ENCODE peak calls at places on chromosome 20, in five cellular contexts. One of them, this sample, is unnamed.

GRCh38 chr20:59703046-59703445 is 98.7 kb downstream of the PHACTR3 start:
- DNase-seq in HCT116: no peak
- DNase-seq in heart left ventricle: no peak
- DNase-seq in PC-3: peak; percentile 31
- DNase-seq in effector memory CD4-positive, alpha-beta T cell: no peak
- DNase-seq in this sample: no peak

GRCh38 chr20:57173041-57173440 is 93.4 kb downstream of the BMP7 start:
- DNase-seq in PC-3: no peak
- DNase-seq in heart left ventricle: no peak
- DNase-seq in effector memory CD4-positive, alpha-beta T cell: no peak
- DNase-seq in HCT116: no peak
- DNase-seq in this sample: no peak

GRCh38 chr20:31606928-31607639 is 2.0 kb downstream of the ID1 start:
- DNase-seq in effector memory CD4-positive, alpha-beta T cell: no peak
- DNase-seq in PC-3: peak; percentile 59
- DNase-seq in heart left ventricle: peak; percentile 43
- DNase-seq in HCT116: peak; percentile 93
- DNase-seq in this sample: no peak

GRCh38 chr20:11891827-11892521 is 25.7 kb upstream of the BTBD3 start:
- DNase-seq in HCT116: peak; percentile 66
- DNase-seq in heart left ventricle: peak; percentile 75
- DNase-seq in PC-3: peak; percentile 87
- DNase-seq in effector memory CD4-positive, alpha-beta T cell: no peak
- DNase-seq in this sample: no peak

GRCh38 chr20:61799928-61800327 is 265.8 kb downstream of the TAF4 start:
- DNase-seq in PC-3: no peak
- DNase-seq in effector memory CD4-positive, alpha-beta T cell: no peak
- DNase-seq in heart left ventricle: no peak
- DNase-seq in HCT116: no peak
- DNase-seq in this sample: no peak

GRCh38 chr20:35953411-35954199 is 697 bp downstream of the SCAND1 start:
- DNase-seq in heart left ventricle: peak; percentile 49
- DNase-seq in effector memory CD4-positive, alpha-beta T cell: peak; percentile 61
- DNase-seq in HCT116: no peak
- DNase-seq in PC-3: peak; percentile 24
- DNase-seq in this sample: no peak

GRCh38 chr20:50357783-50358161 is 152.4 kb upstream of the PTPN1 start:
- DNase-seq in HCT116: no peak
- DNase-seq in effector memory CD4-positive, alpha-beta T cell: no peak
- DNase-seq in heart left ventricle: no peak
- DNase-seq in PC-3: no peak
- DNase-seq in this sample: no peak

GRCh38 chr20:49649672-49650071 is 64.0 kb downstream of the B4GALT5 start:
- DNase-seq in HCT116: no peak
- DNase-seq in PC-3: no peak
- DNase-seq in heart left ventricle: no peak
- DNase-seq in effector memory CD4-positive, alpha-beta T cell: no peak
- DNase-seq in this sample: no peak

GRCh38 chr20:59724457-59725366 is 120.4 kb downstream of the PHACTR3 start:
- DNase-seq in heart left ventricle: no peak
- DNase-seq in effector memory CD4-positive, alpha-beta T cell: no peak
- DNase-seq in PC-3: no peak
- DNase-seq in HCT116: no peak
- DNase-seq in this sample: no peak

GRCh38 chr20:45253260-45253659 is 1.1 kb downstream of the SLPI start:
- DNase-seq in heart left ventricle: no peak
- DNase-seq in HCT116: no peak
- DNase-seq in PC-3: peak; percentile 88
- DNase-seq in effector memory CD4-positive, alpha-beta T cell: no peak
- DNase-seq in this sample: no peak

GRCh38 chr20:47043076-47043475 is 148.4 kb downstream of the EYA2 start:
- DNase-seq in HCT116: no peak
- DNase-seq in heart left ventricle: no peak
- DNase-seq in PC-3: no peak
- DNase-seq in effector memory CD4-positive, alpha-beta T cell: no peak
- DNase-seq in this sample: no peak

GRCh38 chr20:36214684-36215256 is 21.5 kb upstream of the AAR2 start:
- DNase-seq in heart left ventricle: no peak
- DNase-seq in PC-3: peak; percentile 52
- DNase-seq in effector memory CD4-positive, alpha-beta T cell: no peak
- DNase-seq in HCT116: no peak
- DNase-seq in this sample: no peak

GRCh38 chr20:57013741-57014140 is 252.7 kb downstream of the BMP7 start:
- DNase-seq in PC-3: peak; percentile 60
- DNase-seq in HCT116: no peak
- DNase-seq in effector memory CD4-positive, alpha-beta T cell: no peak
- DNase-seq in heart left ventricle: no peak
- DNase-seq in this sample: no peak

GRCh38 chr20:46699651-46700359 is 9.6 kb upstream of the SLC2A10 start:
- DNase-seq in heart left ventricle: no peak
- DNase-seq in effector memory CD4-positive, alpha-beta T cell: no peak
- DNase-seq in HCT116: no peak
- DNase-seq in PC-3: peak; percentile 72
- DNase-seq in this sample: no peak

GRCh38 chr20:50470249-50470858 is 39.8 kb upstream of the PTPN1 start:
- DNase-seq in effector memory CD4-positive, alpha-beta T cell: no peak
- DNase-seq in PC-3: no peak
- DNase-seq in HCT116: no peak
- DNase-seq in heart left ventricle: no peak
- DNase-seq in this sample: no peak

GRCh38 chr20:47273591-47274235 is 82.8 kb downstream of the ZMYND8 start:
- DNase-seq in heart left ventricle: no peak
- DNase-seq in PC-3: no peak
- DNase-seq in effector memory CD4-positive, alpha-beta T cell: no peak
- DNase-seq in HCT116: no peak
- DNase-seq in this sample: no peak

GRCh38 chr20:10581823-10582222 is 92.0 kb downstream of the JAG1 start:
- DNase-seq in HCT116: no peak
- DNase-seq in PC-3: peak; percentile 92
- DNase-seq in heart left ventricle: no peak
- DNase-seq in effector memory CD4-positive, alpha-beta T cell: no peak
- DNase-seq in this sample: no peak

GRCh38 chr20:23668477-23668951 is 20.3 kb downstream of the CST4 start:
- DNase-seq in PC-3: peak; percentile 83
- DNase-seq in effector memory CD4-positive, alpha-beta T cell: no peak
- DNase-seq in heart left ventricle: peak; percentile 51
- DNase-seq in HCT116: peak; percentile 54
- DNase-seq in this sample: no peak

GRCh38 chr20:52410746-52411317 is 219.3 kb upstream of the ZFP64 start:
- DNase-seq in HCT116: no peak
- DNase-seq in PC-3: no peak
- DNase-seq in heart left ventricle: no peak
- DNase-seq in effector memory CD4-positive, alpha-beta T cell: no peak
- DNase-seq in this sample: no peak

GRCh38 chr20:1775117-1775516 is 117.5 kb upstream of the SIRPG start:
- DNase-seq in heart left ventricle: no peak
- DNase-seq in PC-3: peak; percentile 79
- DNase-seq in HCT116: no peak
- DNase-seq in effector memory CD4-positive, alpha-beta T cell: no peak
- DNase-seq in this sample: no peak

GRCh38 chr20:19129976-19130612 is 82.3 kb upstream of the SLC24A3 start:
- DNase-seq in PC-3: no peak
- DNase-seq in effector memory CD4-positive, alpha-beta T cell: no peak
- DNase-seq in heart left ventricle: no peak
- DNase-seq in HCT116: no peak
- DNase-seq in this sample: no peak

GRCh38 chr20:58287638-58288037 is 21.9 kb upstream of the RAB22A start:
- DNase-seq in heart left ventricle: no peak
- DNase-seq in effector memory CD4-positive, alpha-beta T cell: no peak
- DNase-seq in HCT116: no peak
- DNase-seq in PC-3: no peak
- DNase-seq in this sample: no peak

GRCh38 chr20:31661625-31662371 is 24.1 kb downstream of the COX4I2 start:
- DNase-seq in effector memory CD4-positive, alpha-beta T cell: peak; percentile 66
- DNase-seq in heart left ventricle: peak; percentile 86
- DNase-seq in HCT116: peak; percentile 40
- DNase-seq in PC-3: peak; percentile 68
- DNase-seq in this sample: peak; percentile 76

GRCh38 chr20:63124092-63124781 is 91.7 kb downstream of the YTHDF1 start:
- DNase-seq in effector memory CD4-positive, alpha-beta T cell: no peak
- DNase-seq in heart left ventricle: peak; percentile 7
- DNase-seq in PC-3: peak; percentile 95
- DNase-seq in HCT116: no peak
- DNase-seq in this sample: no peak
- H3K27ac ChIP-seq in effector memory CD4-positive, alpha-beta T cell: no peak overlapping the region
- H3K27ac ChIP-seq in heart left ventricle: no peak overlapping the region
- H3K27ac ChIP-seq in PC-3: peak overlapping the region; percentile 55
- H3K27ac ChIP-seq in HCT116: no peak overlapping the region
- H3K27ac ChIP-seq in this sample: no peak overlapping the region

GRCh38 chr20:25675161-25675560 is 21.5 kb downstream of the ZNF337 start:
- DNase-seq in heart left ventricle: no peak
- DNase-seq in effector memory CD4-positive, alpha-beta T cell: no peak
- DNase-seq in HCT116: no peak
- DNase-seq in PC-3: no peak
- DNase-seq in this sample: no peak

GRCh38 chr20:25676164-25676809 is 20.4 kb downstream of the ZNF337 start:
- DNase-seq in effector memory CD4-positive, alpha-beta T cell: no peak
- DNase-seq in HCT116: no peak
- DNase-seq in heart left ventricle: no peak
- DNase-seq in PC-3: peak; percentile 72
- DNase-seq in this sample: peak; percentile 2

GRCh38 chr20:25669826-25670422 is 26.7 kb downstream of the ZNF337 start:
- DNase-seq in HCT116: no peak
- DNase-seq in heart left ventricle: no peak
- DNase-seq in PC-3: peak; percentile 49
- DNase-seq in effector memory CD4-positive, alpha-beta T cell: no peak
- DNase-seq in this sample: no peak

GRCh38 chr20:25668446-25668845 is 28.2 kb downstream of the ZNF337 start:
- DNase-seq in PC-3: no peak
- DNase-seq in HCT116: no peak
- DNase-seq in effector memory CD4-positive, alpha-beta T cell: no peak
- DNase-seq in heart left ventricle: no peak
- DNase-seq in this sample: no peak

DNA sequence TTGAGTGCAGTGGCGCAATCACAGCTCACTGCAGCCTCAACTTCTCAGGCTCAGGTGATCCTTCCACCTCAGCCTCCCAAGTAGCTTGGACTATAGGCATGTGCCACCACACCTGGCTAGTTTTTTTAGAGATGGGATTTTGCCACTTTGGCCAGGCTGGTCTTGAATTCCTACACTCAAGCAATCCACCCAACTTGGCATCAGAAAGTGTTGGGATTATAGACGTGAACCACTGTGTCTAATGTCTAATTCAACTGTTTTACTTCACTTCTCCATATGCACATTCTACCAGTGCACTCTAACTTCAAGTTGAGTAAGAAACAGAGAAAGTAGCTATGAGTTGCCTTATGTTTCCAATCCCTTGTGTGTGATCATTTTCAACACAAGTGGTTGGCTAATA is 24.0 kb downstream of the ZNF337 start:
- DNase-seq in heart left ventricle: no peak
- DNase-seq in PC-3: no peak
- DNase-seq in HCT116: no peak
- DNase-seq in effector memory CD4-positive, alpha-beta T cell: no peak
- DNase-seq in this sample: no peak
- H3K27ac ChIP-seq in heart left ventricle: no peak overlapping the region
- H3K27ac ChIP-seq in PC-3: no peak overlapping the region
- H3K27ac ChIP-seq in HCT116: no peak overlapping the region
- H3K27ac ChIP-seq in effector memory CD4-positive, alpha-beta T cell: no peak overlapping the region
- H3K27ac ChIP-seq in this sample: no peak overlapping the region

GRCh38 chr20:5120189-5120484 is 379 bp upstream of the PCNA start:
- DNase-seq in HCT116: no peak
- DNase-seq in heart left ventricle: no peak
- DNase-seq in PC-3: no peak
- DNase-seq in effector memory CD4-positive, alpha-beta T cell: no peak
- DNase-seq in this sample: no peak
- H3K27ac ChIP-seq in HCT116: peak overlapping the region; percentile 97
- H3K27ac ChIP-seq in heart left ventricle: peak overlapping the region; percentile 87
- H3K27ac ChIP-seq in PC-3: no peak overlapping the region
- H3K27ac ChIP-seq in effector memory CD4-positive, alpha-beta T cell: peak overlapping the region; percentile 77
- H3K27ac ChIP-seq in this sample: peak overlapping the region; percentile 74

GRCh38 chr20:16367948-16368560 is 205.2 kb downstream of the KIF16B start:
- DNase-seq in PC-3: no peak
- DNase-seq in effector memory CD4-positive, alpha-beta T cell: no peak
- DNase-seq in heart left ventricle: no peak
- DNase-seq in HCT116: no peak
- DNase-seq in this sample: no peak

GRCh38 chr20:16362642-16363041 is 210.6 kb downstream of the KIF16B start:
- DNase-seq in HCT116: no peak
- DNase-seq in heart left ventricle: no peak
- DNase-seq in effector memory CD4-positive, alpha-beta T cell: no peak
- DNase-seq in PC-3: peak; percentile 83
- DNase-seq in this sample: no peak

GRCh38 chr20:16360668-16361067 is 212.6 kb downstream of the KIF16B start:
- DNase-seq in heart left ventricle: no peak
- DNase-seq in PC-3: no peak
- DNase-seq in effector memory CD4-positive, alpha-beta T cell: no peak
- DNase-seq in HCT116: no peak
- DNase-seq in this sample: no peak

GRCh38 chr20:16366548-16366947 is 206.7 kb downstream of the KIF16B start:
- DNase-seq in HCT116: no peak
- DNase-seq in PC-3: no peak
- DNase-seq in effector memory CD4-positive, alpha-beta T cell: no peak
- DNase-seq in heart left ventricle: no peak
- DNase-seq in this sample: no peak

DNA sequence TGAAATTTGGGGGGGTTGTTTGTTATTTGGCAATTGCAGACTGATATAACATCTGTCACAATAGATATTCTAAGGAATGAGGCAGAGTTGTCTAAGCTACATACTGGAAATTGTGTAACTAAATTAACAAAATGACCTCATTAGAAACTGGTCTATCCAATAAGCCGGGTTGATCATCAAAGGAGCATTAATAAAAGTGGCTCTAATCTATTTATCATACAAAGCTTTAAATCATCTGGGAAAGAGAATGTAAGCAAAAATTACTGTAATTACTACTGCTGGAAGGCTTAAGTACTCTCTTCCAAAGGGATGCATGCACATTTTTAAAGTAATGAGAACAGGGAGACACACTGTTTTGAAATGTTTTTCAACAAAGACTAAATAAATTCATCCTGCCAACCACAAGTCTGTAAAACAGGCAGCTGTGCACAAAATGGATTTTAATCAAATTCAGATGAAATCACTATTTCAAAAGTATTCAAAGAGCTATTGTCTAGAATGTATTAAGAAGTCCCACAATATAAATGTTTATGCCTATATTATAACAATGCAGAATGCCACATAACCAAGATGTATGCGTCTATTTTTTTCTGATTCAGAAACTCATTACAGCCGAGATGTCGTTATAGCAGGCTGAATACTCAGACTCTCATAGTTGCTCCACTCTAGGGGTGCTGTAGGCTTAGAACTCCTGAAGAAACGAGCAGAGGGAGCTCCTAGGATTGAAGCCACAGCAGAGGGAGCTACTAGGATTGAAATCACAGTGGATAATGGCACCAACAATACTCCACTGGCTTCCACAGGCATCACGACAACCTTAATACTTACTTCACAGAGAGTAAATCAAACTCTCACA is 209.2 kb downstream of the KIF16B start:
- DNase-seq in heart left ventricle: no peak
- DNase-seq in effector memory CD4-positive, alpha-beta T cell: no peak
- DNase-seq in HCT116: no peak
- DNase-seq in PC-3: no peak
- DNase-seq in this sample: no peak
- H3K27ac ChIP-seq in heart left ventricle: no peak overlapping the region
- H3K27ac ChIP-seq in effector memory CD4-positive, alpha-beta T cell: no peak overlapping the region
- H3K27ac ChIP-seq in HCT116: no peak overlapping the region
- H3K27ac ChIP-seq in PC-3: no peak overlapping the region
- H3K27ac ChIP-seq in this sample: peak overlapping the region; percentile 6

This sample was measured in caudate nucleus.